ENCODE peak calls at places on chromosomes 11 and 22, in five cellular contexts. J, R, U, A and F are unnamed samples.

GRCh38 chr22:27125539-27125938 is 468.2 kb downstream of the MIAT start:
- DNase-seq in J (no peak), R (no peak), U (no peak), A (no peak), F (no peak)

GRCh38 chr11:133038850-133039249 is 493.5 kb downstream of the OPCML start:
- DNase-seq in J (no peak), R (no peak), U (no peak), A (no peak), F (no peak)

GRCh38 chr11:11769362-11769761 is 72.4 kb upstream of the USP47 start:
- DNase-seq in J (no peak), R (no peak), U (no peak), A (no peak), F (no peak)

GRCh38 chr22:40058265-40058664 is 63.5 kb downstream of the FAM83F start:
- DNase-seq in J (no peak), R (peak; percentile 38), U (no peak), A (no peak), F (no peak)

GRCh38 chr22:47739216-47739615 is 976.8 kb downstream of the TBC1D22A start:
- DNase-seq in J (no peak), R (no peak), U (no peak), A (no peak), F (no peak)

GRCh38 chr11:66081505-66081904 is 11.4 kb downstream of the PACS1 start:
- DNase-seq in J (peak; percentile 41), R (peak; percentile 71), U (no peak), A (peak; percentile 74), F (peak; percentile 48)

GRCh38 chr11:14809466-14809865 is 82.6 kb downstream of the CYP2R1 start:
- DNase-seq in J (no peak), R (no peak), U (no peak), A (no peak), F (no peak)

GRCh38 chr11:64276653-64277431 is 7.6 kb downstream of the BAD start:
- DNase-seq in J (no peak), R (no peak), U (no peak), A (no peak), F (peak; percentile 49)

GRCh38 chr22:38657248-38657909 is 941 bp downstream of the CBY1 start:
- DNase-seq in J (no peak), R (no peak), U (no peak), A (peak; percentile 11), F (no peak)

GRCh38 chr22:43039800-43040199 is 24.9 kb upstream of the PACSIN2 start:
- DNase-seq in J (no peak), R (no peak), U (no peak), A (no peak), F (no peak)

GRCh38 chr11:80899381-80899780 is 1458.6 kb upstream of the TENM4 start:
- DNase-seq in J (no peak), R (no peak), U (no peak), A (no peak), F (peak; percentile 4)

GRCh38 chr11:3178349-3178748 is 13.2 kb upstream of the OSBPL5 start:
- DNase-seq in J (no peak), R (no peak), U (no peak), A (no peak), F (peak; percentile 68)

GRCh38 chr11:89293966-89294679 is 116.4 kb downstream of the TYR start:
- DNase-seq in J (no peak), R (no peak), U (peak; percentile 17), A (no peak), F (no peak)

GRCh38 chr11:104891135-104891534 is 7.1 kb downstream of the CASP12 start:
- DNase-seq in J (no peak), R (no peak), U (no peak), A (no peak), F (no peak)

GRCh38 chr22:22902247-22902962 is 14.8 kb downstream of the IGLL5 start:
- DNase-seq in J (no peak), R (no peak), U (no peak), A (no peak), F (no peak)

GRCh38 chr22:38739300-38740055 is 16.3 kb downstream of the SUN2 start:
- DNase-seq in J (no peak), R (no peak), U (no peak), A (no peak), F (no peak)

GRCh38 chr11:130602700-130603584 is 154.5 kb downstream of the ADAMTS15 start:
- DNase-seq in J (no peak), R (no peak), U (no peak), A (no peak), F (no peak)

GRCh38 chr22:36411589-36412258 is 24.0 kb upstream of the MYH9 start:
- DNase-seq in J (no peak), R (no peak), U (no peak), A (no peak), F (no peak)